ENCODE peak calls at places on chromosomes 11 and 22, in eight cellular contexts. A is cardiac muscle cell, Y is left lung, M is fibroblast of mammary gland, J is MM.1S, E is lung, T is sigmoid colon, U is HCT116. R is an unnamed sample.

GRCh38 chr11:76030286-76030685 is 176.0 kb downstream of the WNT11 start:
- DNase-seq in M (peak), J (no peak), A (no peak), T (no peak), U (no peak), E (no peak), Y (no peak), R (no peak)

GRCh38 chr11:124518900-124519541 is 24.4 kb downstream of the OR8B12 start:
- DNase-seq in U (no peak), M (peak), T (no peak), E (no peak), Y (no peak), J (no peak), A (no peak), R (no peak)

GRCh38 chr11:130599073-130599654 is 150.7 kb downstream of the ADAMTS15 start:
- DNase-seq in T (peak), M (peak), Y (peak), J (no peak), U (no peak), E (peak), A (peak), R (no peak)

GRCh38 chr11:74147199-74147929 is 23.4 kb downstream of the C2CD3 start:
- DNase-seq in T (no peak), E (no peak), A (no peak), J (no peak), M (peak), Y (no peak), U (no peak), R (no peak)

GRCh38 chr22:17891427-17892167 is 117.3 kb upstream of the BID start:
- DNase-seq in T (no peak), J (no peak), Y (peak), E (no peak), U (no peak), A (peak), M (no peak), R (no peak)

GRCh38 chr11:129382583-129382982 is 6.9 kb downstream of the BARX2 start:
- DNase-seq in Y (no peak), E (no peak), A (no peak), M (no peak), T (no peak), J (no peak), U (no peak), R (no peak)

GRCh38 chr22:45008853-45009751 is 703 bp downstream of the PHF21B start:
- DNase-seq in U (no peak), M (peak), T (no peak), J (no peak), Y (peak), E (no peak), A (peak), R (peak)

GRCh38 chr11:57482782-57483569 is 22.6 kb downstream of the RTN4RL2 start:
- DNase-seq in J (peak), U (no peak), A (peak), M (peak), Y (peak), E (no peak), T (no peak), R (peak)

GRCh38 chr11:112732031-112732430 is 229.2 kb upstream of the NCAM1 start:
- DNase-seq in J (no peak), A (no peak), U (no peak), T (no peak), M (no peak), E (no peak), Y (no peak), R (no peak)

GRCh38 chr22:22207845-22208564 is 36.6 kb upstream of the VPREB1 start:
- DNase-seq in E (peak), A (peak), T (no peak), J (peak), Y (no peak), U (peak), M (peak), R (peak)

GRCh38 chr11:95514386-95515145 is 275.0 kb downstream of the FAM76B start:
- DNase-seq in Y (no peak), J (no peak), A (no peak), M (peak), T (no peak), E (no peak), U (no peak), R (no peak)

GRCh38 chr11:95515379-95515778 is 274.2 kb downstream of the FAM76B start:
- DNase-seq in T (no peak), J (no peak), E (no peak), M (peak), U (no peak), A (no peak), Y (no peak), R (no peak)

GRCh38 chr11:95512177-95512576 is 277.4 kb downstream of the FAM76B start:
- DNase-seq in Y (no peak), U (no peak), M (peak), E (peak), A (no peak), J (no peak), T (peak), R (no peak)

GRCh38 chr11:95516786-95517185 is 272.8 kb downstream of the FAM76B start:
- DNase-seq in A (no peak), T (no peak), Y (no peak), U (no peak), M (peak), E (no peak), J (no peak), R (no peak)

GRCh38 chr11:95512682-95513081 is 276.9 kb downstream of the FAM76B start:
- DNase-seq in E (peak), A (no peak), Y (no peak), U (no peak), M (peak), J (no peak), T (peak), R (no peak)
- H3K4me3 ChIP-seq in E (no peak), A (no peak), Y (no peak), U (no peak), M (no peak), J (no peak), T (no peak), R (no peak)

GRCh38 chr11:47587733-47588326 is 1.4 kb downstream of the FAM180B start:
- DNase-seq in E (peak), Y (peak), U (no peak), A (no peak), T (peak), M (no peak), J (no peak), R (no peak)
- H3K4me3 ChIP-seq in E (no peak), Y (no peak), U (no peak), A (no peak), T (no peak), M (no peak), J (no peak), R (no peak)

GRCh38 chr11:27362032-27362431 is 983 bp downstream of the CCDC34 start:
- DNase-seq in M (no peak), J (no peak), Y (no peak), T (no peak), A (no peak), E (no peak), U (no peak), R (no peak)
- H3K4me3 ChIP-seq in M (peak), J (peak), Y (peak), T (no peak), A (peak), E (no peak), U (peak), R (peak)

GRCh38 chr22:43995057-43995685 is 28.9 kb upstream of the PARVB start:
- DNase-seq in J (no peak), Y (no peak), E (no peak), M (no peak), A (no peak), U (no peak), T (peak), R (no peak)
- H3K4me3 ChIP-seq in J (peak), Y (no peak), E (no peak), M (no peak), A (no peak), U (no peak), T (no peak), R (peak)

GRCh38 chr11:114165326-114166230 is 106.1 kb downstream of the ZBTB16 start:
- DNase-seq in U (no peak), J (no peak), Y (no peak), T (peak), A (no peak), M (no peak), E (no peak), R (no peak)

GRCh38 chr11:114167355-114168085 is 108.0 kb downstream of the ZBTB16 start:
- DNase-seq in M (no peak), T (peak), J (no peak), E (no peak), Y (no peak), U (no peak), A (no peak), R (no peak)

GRCh38 chr11:114166389-114166788 is 106.9 kb downstream of the ZBTB16 start:
- DNase-seq in Y (no peak), T (peak), U (no peak), A (no peak), J (no peak), E (no peak), M (peak), R (no peak)

GRCh38 chr11:114168086-114168448 is 108.6 kb downstream of the ZBTB16 start:
- DNase-seq in M (no peak), Y (no peak), E (no peak), J (no peak), T (peak), U (no peak), A (no peak), R (no peak)

DNA sequence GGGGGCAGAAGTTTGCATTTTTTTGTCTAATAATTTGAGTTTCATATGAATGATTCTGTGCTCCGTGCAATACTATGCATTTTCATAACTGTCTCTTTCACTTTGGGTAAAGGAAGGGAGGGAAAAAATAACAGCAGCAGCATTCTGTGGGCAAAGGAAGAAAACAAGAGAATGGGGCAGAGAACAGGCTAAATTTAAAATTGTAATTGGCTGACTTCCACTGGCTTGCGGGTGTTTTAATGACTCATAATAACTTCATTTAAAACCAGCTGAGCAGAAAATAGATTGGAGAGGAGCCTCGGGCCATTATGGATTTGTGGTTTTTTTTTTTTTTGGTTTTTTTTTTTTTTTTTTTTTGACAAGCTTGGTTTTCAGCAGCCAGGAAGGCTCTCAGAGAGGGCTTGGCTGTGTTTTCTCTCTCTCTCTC is 107.4 kb downstream of the ZBTB16 start:
- DNase-seq in T (peak), E (no peak), U (no peak), Y (no peak), M (peak), J (peak), A (no peak), R (no peak)
- H3K4me3 ChIP-seq in T (no peak), E (no peak), U (no peak), Y (no peak), M (no peak), J (peak), A (no peak), R (no peak)

GRCh38 chr11:65584102-65584501 is 8.2 kb downstream of the EHBP1L1 start:
- DNase-seq in J (no peak), U (no peak), E (no peak), Y (no peak), M (no peak), A (no peak), T (no peak), R (no peak)

GRCh38 chr11:65586676-65587075 is 8.9 kb downstream of the KCNK7 start:
- DNase-seq in M (peak), Y (no peak), T (no peak), J (peak), U (no peak), E (no peak), A (peak), R (no peak)

GRCh38 chr11:65584723-65585171 is 8.9 kb downstream of the EHBP1L1 start:
- DNase-seq in E (no peak), U (no peak), J (no peak), A (no peak), Y (no peak), M (no peak), T (no peak), R (no peak)

GRCh38 chr11:65586247-65586630 is 9.4 kb downstream of the KCNK7 start:
- DNase-seq in T (no peak), A (no peak), J (no peak), Y (no peak), E (no peak), U (no peak), M (no peak), R (no peak)

GRCh38 chr11:65585396-65586246 is 9.8 kb downstream of the EHBP1L1 start:
- DNase-seq in Y (no peak), E (no peak), T (no peak), A (no peak), J (no peak), U (no peak), M (no peak), R (no peak)
- H3K4me3 ChIP-seq in Y (no peak), E (no peak), T (no peak), A (no peak), J (no peak), U (no peak), M (no peak), R (no peak)

GRCh38 chr22:35915477-35916013 is 113.1 kb downstream of the RBFOX2 start:
- DNase-seq in E (no peak), T (no peak), U (no peak), M (peak), J (no peak), A (no peak), Y (no peak), R (no peak)

GRCh38 chr22:35913925-35914324 is 114.7 kb downstream of the RBFOX2 start:
- DNase-seq in E (no peak), T (no peak), U (no peak), J (no peak), Y (no peak), A (no peak), M (no peak), R (no peak)

GRCh38 chr22:35914665-35915476 is 113.8 kb downstream of the RBFOX2 start:
- DNase-seq in J (peak), Y (no peak), M (peak), E (peak), A (peak), T (peak), U (peak), R (no peak)

GRCh38 chr22:35912668-35913067 is 116.0 kb downstream of the RBFOX2 start:
- DNase-seq in T (no peak), A (no peak), J (peak), M (no peak), E (no peak), Y (no peak), U (no peak), R (no peak)

GRCh38 chr22:35914357-35914664 is 114.3 kb downstream of the RBFOX2 start:
- DNase-seq in M (no peak), A (no peak), Y (no peak), J (no peak), U (no peak), E (no peak), T (no peak), R (no peak)
- H3K4me3 ChIP-seq in M (no peak), A (no peak), Y (peak), J (peak), U (no peak), E (no peak), T (peak), R (no peak)

GRCh38 chr22:39900306-39901227 is at the start of gene GRAP2:
- DNase-seq in J (peak), Y (no peak), U (no peak), T (no peak), A (no peak), M (no peak), E (no peak), R (peak)
- H3K4me3 ChIP-seq in J (no peak), Y (peak), U (no peak), T (no peak), A (no peak), M (no peak), E (no peak), R (peak)